ENCODE peak calls at places on chromosomes 12 and 14, in five cellular contexts. One of them, this sample, is unnamed. For H3K4me1, the result is how much of the 10 kb centered on the place peaks cover.

GRCh38 chr12:119195256-119195655 is 16.5 kb downstream of the HSPB8 start:
- DNase-seq in IMR-90: no peak
- DNase-seq in Peyer's patch: no peak
- DNase-seq in spleen: no peak
- DNase-seq in transverse colon: no peak
- DNase-seq in this sample: no peak

GRCh38 chr14:99939421-99939820 is 125.8 kb upstream of the EVL start:
- DNase-seq in spleen: no peak
- DNase-seq in transverse colon: no peak
- DNase-seq in IMR-90: no peak
- DNase-seq in Peyer's patch: no peak
- DNase-seq in this sample: no peak

GRCh38 chr14:39946796-39947195 is 514.6 kb upstream of the FBXO33 start:
- DNase-seq in transverse colon: no peak
- DNase-seq in spleen: no peak
- DNase-seq in IMR-90: no peak
- DNase-seq in Peyer's patch: no peak
- DNase-seq in this sample: no peak

GRCh38 chr12:108052260-108052659 is 76.8 kb upstream of the WSCD2 start:
- DNase-seq in IMR-90: no peak
- DNase-seq in Peyer's patch: no peak
- DNase-seq in transverse colon: no peak
- DNase-seq in spleen: no peak
- DNase-seq in this sample: no peak

GRCh38 chr14:64960762-64961276 is 11.3 kb downstream of the RAB15 start:
- DNase-seq in transverse colon: no peak
- DNase-seq in spleen: no peak
- DNase-seq in IMR-90: no peak
- DNase-seq in Peyer's patch: no peak
- DNase-seq in this sample: peak

GRCh38 chr12:113667667-113668356 is 196.1 kb upstream of the LHX5 start:
- DNase-seq in IMR-90: no peak
- DNase-seq in spleen: no peak
- DNase-seq in transverse colon: no peak
- DNase-seq in Peyer's patch: no peak
- DNase-seq in this sample: no peak

GRCh38 chr12:53069621-53070410 is 9.4 kb downstream of the SPRYD3 start:
- DNase-seq in spleen: no peak
- DNase-seq in Peyer's patch: peak
- DNase-seq in IMR-90: no peak
- DNase-seq in transverse colon: no peak
- DNase-seq in this sample: peak

GRCh38 chr12:100794441-100795192 is at the start of gene ANO4:
- DNase-seq in IMR-90: peak
- DNase-seq in Peyer's patch: no peak
- DNase-seq in spleen: no peak
- DNase-seq in transverse colon: no peak
- DNase-seq in this sample: no peak

GRCh38 chr14:54942913-54943312 is 40.3 kb upstream of the GCH1 start:
- DNase-seq in transverse colon: no peak
- DNase-seq in Peyer's patch: no peak
- DNase-seq in spleen: no peak
- DNase-seq in IMR-90: no peak
- DNase-seq in this sample: no peak

GRCh38 chr12:122687091-122687490 is 16.1 kb downstream of the HCAR2 start:
- DNase-seq in IMR-90: peak
- DNase-seq in spleen: no peak
- DNase-seq in Peyer's patch: peak
- DNase-seq in transverse colon: peak
- DNase-seq in this sample: peak

GRCh38 chr12:67546718-67547117 is 101.8 kb upstream of the DYRK2 start:
- DNase-seq in transverse colon: no peak
- DNase-seq in Peyer's patch: no peak
- DNase-seq in IMR-90: no peak
- DNase-seq in spleen: no peak
- DNase-seq in this sample: no peak

GRCh38 chr12:118344829-118345228 is 27.9 kb downstream of the TAOK3 start:
- DNase-seq in IMR-90: no peak
- DNase-seq in spleen: no peak
- DNase-seq in Peyer's patch: no peak
- DNase-seq in transverse colon: no peak
- DNase-seq in this sample: no peak

GRCh38 chr12:806116-806805 is 53.9 kb downstream of the WNK1 start:
- DNase-seq in Peyer's patch: no peak
- DNase-seq in transverse colon: no peak
- DNase-seq in IMR-90: peak
- DNase-seq in spleen: no peak
- DNase-seq in this sample: no peak

GRCh38 chr12:77845831-77846230 is 15.1 kb downstream of the NAV3 start:
- DNase-seq in spleen: no peak
- DNase-seq in Peyer's patch: no peak
- DNase-seq in IMR-90: peak
- DNase-seq in transverse colon: no peak
- DNase-seq in this sample: no peak

GRCh38 chr12:102675672-102676071 is 195.3 kb upstream of the IGF1 start:
- DNase-seq in Peyer's patch: no peak
- DNase-seq in spleen: no peak
- DNase-seq in transverse colon: no peak
- DNase-seq in IMR-90: peak
- DNase-seq in this sample: no peak

GRCh38 chr14:101004176-101004575 is 100.7 kb upstream of the RTL1 start:
- DNase-seq in spleen: peak
- DNase-seq in transverse colon: no peak
- DNase-seq in Peyer's patch: peak
- DNase-seq in IMR-90: no peak
- DNase-seq in this sample: no peak

GRCh38 chr12:91007531-91008290 is 2.9 kb upstream of the EPYC start:
- DNase-seq in Peyer's patch: no peak
- DNase-seq in transverse colon: no peak
- DNase-seq in IMR-90: no peak
- DNase-seq in spleen: no peak
- DNase-seq in this sample: no peak

GRCh38 chr12:98752726-98753125 is 107.6 kb downstream of the APAF1 start:
- DNase-seq in spleen: no peak
- DNase-seq in transverse colon: no peak
- DNase-seq in Peyer's patch: no peak
- DNase-seq in IMR-90: peak
- DNase-seq in this sample: no peak

GRCh38 chr12:69527506-69528272 is 57.5 kb downstream of the FRS2 start:
- DNase-seq in spleen: no peak
- DNase-seq in Peyer's patch: no peak
- DNase-seq in transverse colon: no peak
- DNase-seq in IMR-90: peak
- DNase-seq in this sample: no peak

GRCh38 chr14:90773705-90774104 is 42.5 kb downstream of the TTC7B start:
- DNase-seq in transverse colon: no peak
- DNase-seq in Peyer's patch: no peak
- DNase-seq in IMR-90: no peak
- DNase-seq in spleen: no peak
- DNase-seq in this sample: no peak

GRCh38 chr14:106844608-106845285 is 1318.4 kb downstream of the TMEM121 start:
- DNase-seq in IMR-90: no peak
- DNase-seq in transverse colon: peak
- DNase-seq in Peyer's patch: peak
- DNase-seq in spleen: peak
- DNase-seq in this sample: peak

GRCh38 chr12:108021129-108021528 is 108.0 kb upstream of the WSCD2 start:
- DNase-seq in IMR-90: no peak
- DNase-seq in spleen: no peak
- DNase-seq in Peyer's patch: no peak
- DNase-seq in transverse colon: no peak
- DNase-seq in this sample: no peak

GRCh38 chr12:110548678-110549077 is 34.4 kb downstream of the PPTC7 start:
- DNase-seq in IMR-90: peak
- DNase-seq in Peyer's patch: no peak
- DNase-seq in transverse colon: no peak
- DNase-seq in spleen: no peak
- DNase-seq in this sample: no peak

GRCh38 chr14:53153702-53154112 is 584 bp upstream of the DDHD1 start:
- DNase-seq in transverse colon: no peak
- DNase-seq in IMR-90: no peak
- DNase-seq in Peyer's patch: no peak
- DNase-seq in spleen: no peak
- DNase-seq in this sample: no peak

GRCh38 chr14:90536511-90537191 is 139.8 kb downstream of the CALM1 start:
- DNase-seq in spleen: no peak
- DNase-seq in transverse colon: no peak
- DNase-seq in Peyer's patch: no peak
- DNase-seq in IMR-90: no peak
- DNase-seq in this sample: peak

GRCh38 chr14:60509438-60510253 is 700 bp downstream of the SIX6 start:
- DNase-seq in spleen: no peak
- DNase-seq in IMR-90: no peak
- DNase-seq in transverse colon: no peak
- DNase-seq in Peyer's patch: no peak
- DNase-seq in this sample: no peak

DNA sequence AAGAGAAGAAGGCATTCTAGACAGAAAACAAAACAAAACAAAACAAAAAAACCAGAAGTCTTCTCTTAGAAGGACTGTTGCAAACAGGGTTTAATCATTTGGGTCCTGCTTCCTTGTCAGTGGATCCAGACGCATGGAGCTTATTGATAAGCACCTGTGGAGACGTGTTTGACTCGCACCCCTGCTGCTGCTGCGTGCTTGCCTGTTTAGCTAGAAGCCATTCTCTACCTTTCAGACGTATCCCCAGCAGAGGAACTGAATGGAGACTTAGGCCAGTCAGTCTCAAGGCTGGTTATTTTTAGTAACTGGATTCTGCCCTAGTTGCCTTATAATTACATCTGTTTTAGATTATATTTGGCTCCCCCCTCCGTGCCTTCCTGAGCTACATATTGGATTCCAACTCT is 186.1 kb upstream of the EEA1 start:
- DNase-seq in IMR-90: no peak
- DNase-seq in Peyer's patch: no peak
- DNase-seq in spleen: no peak
- DNase-seq in transverse colon: no peak
- DNase-seq in this sample: no peak
- H3K27ac ChIP-seq in IMR-90: no peak
- H3K27ac ChIP-seq in Peyer's patch: no peak
- H3K27ac ChIP-seq in spleen: no peak
- H3K27ac ChIP-seq in transverse colon: no peak
- H3K27ac ChIP-seq in this sample: no peak

GRCh38 chr12:52044284-52044983 is 6.8 kb upstream of the NR4A1 start:
- DNase-seq in IMR-90: no peak
- DNase-seq in transverse colon: peak
- DNase-seq in Peyer's patch: no peak
- DNase-seq in spleen: peak
- DNase-seq in this sample: peak
- H3K4me1 ChIP-seq in IMR-90: under half
- H3K4me1 ChIP-seq in transverse colon: under half
- H3K4me1 ChIP-seq in Peyer's patch: under half
- H3K4me1 ChIP-seq in spleen: under half
- H3K4me1 ChIP-seq in this sample: under half

DNA sequence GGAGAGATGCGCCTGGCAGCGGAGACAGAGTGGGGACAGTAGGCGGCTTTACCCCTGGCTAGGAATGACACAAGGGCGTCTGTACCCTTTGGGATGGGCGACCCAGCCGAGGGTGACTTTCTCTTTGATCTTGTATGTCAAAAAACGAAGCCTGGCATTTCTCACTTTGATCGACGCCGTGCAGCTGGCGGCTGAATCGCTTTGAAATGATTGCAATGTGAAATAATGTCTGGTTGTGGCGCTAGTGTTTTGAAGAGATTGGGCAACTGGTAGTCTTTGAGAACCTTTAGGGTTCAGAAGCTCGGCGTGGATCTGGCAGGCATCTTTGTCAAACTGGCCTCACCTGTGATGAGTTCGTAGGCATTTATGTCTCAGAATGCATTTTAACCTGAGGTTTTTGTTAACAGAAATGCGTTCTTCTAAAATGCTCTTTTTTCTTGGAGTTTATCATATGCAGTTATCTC is 992 bp downstream of the ATF1 start:
- DNase-seq in transverse colon: peak
- DNase-seq in spleen: no peak
- DNase-seq in IMR-90: peak
- DNase-seq in Peyer's patch: no peak
- DNase-seq in this sample: no peak
- TF ChIP-seq CTCF in transverse colon: no peak
- TF ChIP-seq CTCF in spleen: no peak
- TF ChIP-seq CTCF in IMR-90: no peak
- TF ChIP-seq CTCF in Peyer's patch: no peak
- TF ChIP-seq CTCF in this sample: no peak

GRCh38 chr12:106841471-106842302 is 67.2 kb downstream of the RIC8B start:
- DNase-seq in Peyer's patch: no peak
- DNase-seq in transverse colon: peak
- DNase-seq in IMR-90: peak
- DNase-seq in spleen: no peak
- DNase-seq in this sample: no peak
- H3K27ac ChIP-seq in Peyer's patch: no peak
- H3K27ac ChIP-seq in transverse colon: peak
- H3K27ac ChIP-seq in IMR-90: no peak
- H3K27ac ChIP-seq in spleen: no peak
- H3K27ac ChIP-seq in this sample: no peak

DNA sequence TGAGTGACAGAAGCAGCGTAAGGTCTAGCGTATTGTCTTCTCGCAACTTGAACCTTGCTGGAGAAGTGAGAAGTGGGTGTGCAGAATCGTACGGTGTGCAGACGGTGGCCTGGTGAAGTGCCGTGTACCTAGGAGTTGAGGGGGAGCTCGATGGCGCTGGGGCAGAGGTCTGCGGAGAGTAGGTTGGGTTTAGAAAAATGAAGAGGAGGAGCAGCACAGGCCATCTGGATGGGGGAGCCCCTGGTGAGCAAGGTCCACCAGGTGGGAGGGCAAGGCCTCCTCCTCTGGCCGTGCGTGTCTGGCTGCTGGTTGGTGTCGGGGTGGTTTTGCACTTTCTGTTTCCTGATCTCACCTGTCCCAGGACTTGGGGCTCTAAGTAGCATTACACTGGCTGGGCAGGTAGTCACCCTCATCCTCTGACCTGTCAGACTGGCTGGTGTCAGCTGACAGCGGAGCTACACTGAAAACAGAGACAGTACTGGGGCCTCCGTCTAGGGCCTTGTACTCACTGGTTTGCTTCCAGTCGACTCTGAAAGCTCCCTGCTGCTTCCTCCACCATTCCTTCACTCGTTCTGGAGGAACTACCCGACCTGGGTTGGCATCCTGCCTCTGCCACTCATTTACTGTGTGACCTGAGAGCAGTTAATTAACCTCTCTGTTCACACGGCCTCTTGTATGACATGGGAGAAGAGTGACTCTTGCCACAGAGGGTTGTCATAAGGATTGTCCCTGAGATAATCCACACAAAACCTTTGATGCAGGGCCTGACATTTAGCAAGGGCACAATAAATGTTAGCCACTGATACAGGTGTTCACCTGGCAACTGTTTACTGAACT is 228.3 kb downstream of the SLC41A2 start:
- DNase-seq in spleen: peak
- DNase-seq in transverse colon: no peak
- DNase-seq in Peyer's patch: no peak
- DNase-seq in IMR-90: no peak
- DNase-seq in this sample: no peak
- H3K4me1 ChIP-seq in spleen: under half
- H3K4me1 ChIP-seq in transverse colon: under half
- H3K4me1 ChIP-seq in Peyer's patch: under half
- H3K4me1 ChIP-seq in IMR-90: under half
- H3K4me1 ChIP-seq in this sample: under half